ENCODE peak calls at places on chromosomes 11 and 22, in seven cellular contexts. P is H1, Q is GM23338, V is stomach, Z is K562, J is transverse colon, L is spleen. N is an unnamed sample.

GRCh38 chr22:20062766-20063083 is 17.3 kb upstream of the DGCR8 start:
- DNase-seq in P (no peak), Q (no peak), V (no peak), Z (no peak), J (no peak), L (no peak), N (no peak)

GRCh38 chr11:35305670-35306382 is 113.5 kb downstream of the SLC1A2 start:
- DNase-seq in P (peak; percentile 21), Q (peak; percentile 84), V (peak; percentile 36), Z (peak; percentile 63), J (peak; percentile 37), L (no peak), N (peak; percentile 15)

GRCh38 chr11:45285931-45286632 is at the start of gene SYT13:
- DNase-seq in P (peak; percentile 54), Q (peak; percentile 92), V (peak; percentile 78), Z (no peak), J (peak; percentile 86), L (no peak), N (no peak)

GRCh38 chr22:27859336-27859735 is 57.8 kb upstream of the MN1 start:
- DNase-seq in P (no peak), Q (no peak), V (no peak), Z (no peak), J (no peak), L (no peak), N (no peak)

GRCh38 chr11:128733440-128734115 is 39.7 kb downstream of the FLI1 start:
- DNase-seq in P (peak; percentile 64), Q (peak; percentile 90), V (no peak), Z (no peak), J (peak; percentile 46), L (no peak), N (no peak)

GRCh38 chr11:45924036-45924915 is 1.8 kb downstream of the LARGE2 start:
- DNase-seq in P (no peak), Q (no peak), V (no peak), Z (no peak), J (peak; percentile 6), L (peak; percentile 71), N (peak; percentile 27)

GRCh38 chr11:34329876-34330275 is 27.9 kb downstream of the ABTB2 start:
- DNase-seq in P (no peak), Q (no peak), V (no peak), Z (no peak), J (no peak), L (no peak), N (no peak)

GRCh38 chr11:130785376-130786110 is 130.7 kb downstream of the SNX19 start:
- DNase-seq in P (no peak), Q (peak; percentile 68), V (no peak), Z (peak; percentile 11), J (no peak), L (no peak), N (no peak)

GRCh38 chr11:35035894-35036408 is 103.0 kb upstream of the CD44 start:
- DNase-seq in P (no peak), Q (no peak), V (no peak), Z (no peak), J (no peak), L (no peak), N (no peak)

GRCh38 chr11:75140269-75141138 is 10.4 kb upstream of the SLCO2B1 start:
- DNase-seq in P (peak; percentile 33), Q (peak; percentile 86), V (peak; percentile 75), Z (peak; percentile 73), J (peak; percentile 72), L (peak; percentile 91), N (peak; percentile 61)

GRCh38 chr11:69511358-69512015 is 30.0 kb downstream of the LINC01488 start:
- DNase-seq in P (no peak), Q (no peak), V (no peak), Z (no peak), J (no peak), L (peak; percentile 29), N (no peak)

DNA sequence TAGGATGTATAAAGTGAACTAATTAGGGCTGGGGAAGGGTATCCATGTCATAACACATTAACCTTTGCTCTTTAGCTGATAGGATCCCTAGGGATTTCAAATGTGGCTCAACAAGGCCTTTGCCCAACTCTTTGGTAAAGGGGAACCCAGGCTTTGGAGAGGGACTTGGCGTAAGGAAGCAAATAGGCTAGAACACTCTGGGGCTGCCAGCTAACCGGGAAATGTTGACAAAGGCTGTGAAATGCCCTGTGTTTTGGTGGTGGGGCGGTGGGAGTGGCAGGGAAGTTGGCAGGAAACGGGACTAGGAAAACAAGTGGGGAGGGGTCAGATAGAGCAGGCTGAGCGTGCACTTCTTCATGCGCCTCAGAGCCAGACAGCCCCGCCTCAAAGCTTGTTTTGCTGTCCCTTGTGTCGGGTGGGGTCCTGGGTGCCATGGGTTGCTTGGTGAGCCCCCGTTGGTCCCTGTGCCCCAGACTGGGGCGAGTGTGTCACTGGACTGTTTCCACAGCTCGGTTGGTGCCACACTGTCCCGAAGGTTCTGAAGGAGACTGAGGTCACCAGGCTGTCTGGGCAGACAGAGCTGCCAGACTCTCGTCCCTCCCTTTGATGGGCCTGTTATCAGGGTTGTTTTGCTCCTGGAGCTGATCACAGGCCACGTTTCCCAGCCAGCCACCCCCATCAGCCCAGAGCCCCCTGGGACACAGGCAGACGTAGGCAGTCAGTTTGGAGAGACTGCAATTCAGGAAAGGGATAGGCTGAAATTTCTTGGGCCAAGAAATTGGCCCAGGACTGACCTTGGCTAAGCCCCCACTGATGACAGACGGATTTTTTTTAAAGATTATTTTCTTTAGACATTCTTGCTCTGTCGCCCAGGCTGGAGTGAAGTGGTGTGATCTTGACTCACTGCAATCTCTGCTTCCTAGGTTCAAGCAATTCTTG is 19.6 kb downstream of the KCTD21 start:
- DNase-seq in P (no peak), Q (no peak), V (peak; percentile 35), Z (peak; percentile 29), J (peak; percentile 34), L (no peak), N (no peak)
- TF ChIP-seq POLR2AphosphoS5 in P (no peak), Q (no peak), V (no peak), Z (no peak), J (peak; percentile 33), L (no peak), N (no peak)

GRCh38 chr11:10478066-10478465 is 23.0 kb downstream of the AMPD3 start:
- DNase-seq in P (no peak), Q (no peak), V (no peak), Z (no peak), J (no peak), L (no peak), N (no peak)
- TF ChIP-seq POLR2AphosphoS5 in P (no peak), Q (no peak), V (no peak), Z (no peak), J (no peak), L (no peak), N (no peak)

DNA sequence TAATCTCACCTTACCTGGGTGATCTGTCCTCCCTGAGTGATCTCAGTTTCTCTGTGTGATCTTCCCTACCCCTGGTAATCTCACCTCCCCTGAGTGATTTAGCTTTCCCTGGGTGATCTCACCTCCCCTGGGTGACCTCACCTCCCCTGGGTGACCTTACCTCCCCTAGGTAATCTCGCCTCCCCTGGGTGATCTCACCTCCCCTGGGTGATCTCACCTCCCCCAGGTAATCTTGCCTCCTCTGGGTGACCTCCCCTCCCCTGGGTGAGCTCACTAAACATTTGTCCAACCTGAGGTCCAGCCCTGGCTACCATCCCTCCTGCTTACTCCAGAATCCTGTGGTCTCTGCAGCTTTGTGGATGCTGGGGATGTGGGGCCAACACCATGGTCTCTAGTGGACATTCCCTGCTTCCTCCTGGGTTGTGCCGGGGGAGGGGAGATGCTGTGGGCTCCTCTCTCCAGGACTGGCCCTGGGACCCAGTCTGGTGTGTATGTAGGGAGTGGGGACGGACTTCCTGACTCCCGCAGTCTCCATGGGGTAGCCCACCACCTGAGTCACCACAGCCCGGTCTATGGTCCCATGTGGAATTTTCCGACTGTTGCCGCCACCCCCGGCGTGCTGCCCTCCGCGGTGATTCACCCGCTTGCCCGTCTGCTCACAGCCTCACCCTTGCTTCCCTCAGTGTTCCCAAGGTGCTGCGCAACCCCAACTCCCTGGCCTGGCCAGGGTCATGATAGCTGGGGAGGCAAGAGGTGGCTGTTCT is 9.9 kb downstream of the LSP1 start:
- DNase-seq in P (no peak), Q (no peak), V (no peak), Z (no peak), J (no peak), L (peak; percentile 73), N (no peak)
- TF ChIP-seq POLR2AphosphoS5 in P (no peak), Q (no peak), V (no peak), Z (no peak), J (no peak), L (no peak), N (no peak)

GRCh38 chr11:15145151-15145550 is 30.4 kb downstream of the INSC start:
- DNase-seq in P (no peak), Q (no peak), V (no peak), Z (no peak), J (no peak), L (no peak), N (no peak)
- TF ChIP-seq POLR2AphosphoS5 in P (no peak), Q (no peak), V (no peak), Z (no peak), J (no peak), L (no peak), N (no peak)

DNA sequence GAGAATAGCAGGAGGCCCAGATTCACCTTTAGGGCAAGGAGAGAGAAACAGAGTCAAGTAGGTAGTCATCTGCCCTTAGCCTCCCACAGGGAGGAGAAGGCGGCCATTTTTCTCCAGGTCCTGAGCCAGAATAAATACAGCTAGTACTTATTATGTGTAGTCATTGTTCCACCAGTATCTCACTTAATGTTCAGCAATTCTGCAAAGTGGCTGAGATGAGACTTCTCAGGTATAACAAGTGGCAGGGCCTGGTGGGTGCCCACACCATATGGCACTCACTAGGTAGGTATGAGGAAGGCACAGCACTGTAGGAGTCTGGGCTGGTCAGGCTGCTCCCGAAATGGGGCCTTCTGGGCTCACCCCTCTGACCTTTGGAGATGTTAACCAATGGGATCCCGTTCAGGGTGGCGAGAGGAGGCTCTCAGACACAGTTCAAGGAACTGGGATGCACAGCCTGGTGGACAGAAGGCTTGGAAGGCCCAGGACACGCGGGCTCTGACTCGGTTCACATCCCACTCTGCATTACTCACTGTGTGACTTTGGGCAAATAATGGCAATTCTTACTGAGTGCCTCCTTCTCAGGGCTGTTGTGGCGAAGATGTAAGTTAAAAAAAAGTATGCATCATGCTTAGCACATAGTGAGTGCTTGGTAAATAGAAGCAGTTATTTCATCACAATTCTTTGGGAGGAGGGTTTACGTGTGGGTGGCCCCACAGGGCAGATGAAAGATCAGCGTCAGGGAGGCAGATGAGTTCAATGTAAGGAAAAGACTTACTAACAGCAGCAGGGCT is 25.1 kb downstream of the RTN4RL2 start:
- DNase-seq in P (no peak), Q (no peak), V (no peak), Z (no peak), J (no peak), L (no peak), N (no peak)
- TF ChIP-seq POLR2AphosphoS5 in P (no peak), Q (no peak), V (no peak), Z (no peak), J (no peak), L (no peak), N (no peak)

DNA sequence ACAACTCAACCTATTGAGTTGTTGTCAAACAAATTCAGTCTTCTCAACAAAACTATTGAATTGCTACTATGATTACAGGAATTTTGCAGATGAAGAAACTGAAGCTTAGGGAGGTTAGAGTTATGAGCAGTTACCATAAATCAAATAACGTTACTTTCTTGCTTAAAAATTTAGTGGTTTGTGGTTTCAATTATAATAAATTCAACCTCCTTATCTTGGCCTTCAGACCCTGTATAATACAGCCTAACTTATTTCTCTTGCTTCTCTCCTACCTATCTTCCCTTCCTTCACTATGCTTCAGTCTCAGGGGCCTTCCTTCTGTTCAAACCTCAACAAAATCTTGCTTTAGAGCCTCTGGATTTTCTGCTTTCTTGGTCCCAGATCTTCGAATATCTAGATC is 97.6 kb upstream of the ARHGAP20 start:
- DNase-seq in P (no peak), Q (no peak), V (no peak), Z (no peak), J (no peak), L (no peak), N (no peak)
- TF ChIP-seq POLR2AphosphoS5 in P (no peak), Q (no peak), V (no peak), Z (no peak), J (no peak), L (no peak), N (no peak)

N was measured in GM12892.